ENCODE peak calls at places on chromosomes 5 and 9, in eight cellular contexts. One of them, this sample, is unnamed.

GRCh38 chr5:39599721-39600431 is 175.1 kb upstream of the DAB2 start:
- DNase-seq in stomach: no peak
- DNase-seq in GM12878: no peak
- DNase-seq in suprapubic skin: no peak
- DNase-seq in HepG2: no peak
- DNase-seq in upper lobe of left lung: no peak
- DNase-seq in breast epithelium: no peak
- DNase-seq in sigmoid colon: no peak
- DNase-seq in this sample: no peak

GRCh38 chr5:131771692-131772091 is 25.1 kb downstream of the FNIP1 start:
- DNase-seq in suprapubic skin: no peak
- DNase-seq in stomach: no peak
- DNase-seq in sigmoid colon: no peak
- DNase-seq in GM12878: no peak
- DNase-seq in HepG2: no peak
- DNase-seq in upper lobe of left lung: no peak
- DNase-seq in breast epithelium: no peak
- DNase-seq in this sample: no peak

GRCh38 chr9:36632892-36633291 is 60.2 kb downstream of the MELK start:
- DNase-seq in GM12878: no peak
- DNase-seq in suprapubic skin: no peak
- DNase-seq in breast epithelium: no peak
- DNase-seq in sigmoid colon: no peak
- DNase-seq in HepG2: peak
- DNase-seq in stomach: no peak
- DNase-seq in upper lobe of left lung: no peak
- DNase-seq in this sample: no peak

GRCh38 chr5:149433524-149434131 is 54.5 kb upstream of the IL17B start:
- DNase-seq in stomach: no peak
- DNase-seq in suprapubic skin: no peak
- DNase-seq in HepG2: no peak
- DNase-seq in sigmoid colon: peak
- DNase-seq in GM12878: no peak
- DNase-seq in upper lobe of left lung: no peak
- DNase-seq in breast epithelium: no peak
- DNase-seq in this sample: no peak

GRCh38 chr9:108257387-108257786 is 598.4 kb downstream of the ACTL7B start:
- DNase-seq in stomach: no peak
- DNase-seq in sigmoid colon: no peak
- DNase-seq in breast epithelium: no peak
- DNase-seq in HepG2: no peak
- DNase-seq in GM12878: no peak
- DNase-seq in upper lobe of left lung: no peak
- DNase-seq in suprapubic skin: no peak
- DNase-seq in this sample: no peak

GRCh38 chr5:150488519-150489357 is 19.2 kb upstream of the NDST1 start:
- DNase-seq in sigmoid colon: peak
- DNase-seq in suprapubic skin: no peak
- DNase-seq in stomach: peak
- DNase-seq in HepG2: no peak
- DNase-seq in GM12878: no peak
- DNase-seq in upper lobe of left lung: no peak
- DNase-seq in breast epithelium: peak
- DNase-seq in this sample: no peak

GRCh38 chr9:12861035-12861434 is 86.2 kb downstream of the LURAP1L start:
- DNase-seq in sigmoid colon: no peak
- DNase-seq in upper lobe of left lung: no peak
- DNase-seq in suprapubic skin: no peak
- DNase-seq in GM12878: no peak
- DNase-seq in HepG2: no peak
- DNase-seq in stomach: peak
- DNase-seq in breast epithelium: no peak
- DNase-seq in this sample: no peak

GRCh38 chr5:142287096-142287972 is 37.5 kb downstream of the SPRY4 start:
- DNase-seq in suprapubic skin: no peak
- DNase-seq in HepG2: no peak
- DNase-seq in sigmoid colon: no peak
- DNase-seq in stomach: no peak
- DNase-seq in GM12878: peak
- DNase-seq in upper lobe of left lung: peak
- DNase-seq in breast epithelium: no peak
- DNase-seq in this sample: no peak

GRCh38 chr5:6729400-6730310 is 16.4 kb downstream of the TENT4A start:
- DNase-seq in sigmoid colon: peak
- DNase-seq in breast epithelium: no peak
- DNase-seq in upper lobe of left lung: no peak
- DNase-seq in HepG2: no peak
- DNase-seq in GM12878: no peak
- DNase-seq in suprapubic skin: no peak
- DNase-seq in stomach: peak
- DNase-seq in this sample: peak

GRCh38 chr5:134462761-134463160 is 51.1 kb upstream of the CDKN2AIPNL start:
- DNase-seq in breast epithelium: no peak
- DNase-seq in stomach: no peak
- DNase-seq in sigmoid colon: no peak
- DNase-seq in GM12878: no peak
- DNase-seq in suprapubic skin: peak
- DNase-seq in upper lobe of left lung: no peak
- DNase-seq in HepG2: no peak
- DNase-seq in this sample: peak

GRCh38 chr5:113147537-113147936 is 170.9 kb downstream of the DCP2 start:
- DNase-seq in stomach: no peak
- DNase-seq in HepG2: no peak
- DNase-seq in suprapubic skin: no peak
- DNase-seq in breast epithelium: no peak
- DNase-seq in sigmoid colon: no peak
- DNase-seq in GM12878: no peak
- DNase-seq in upper lobe of left lung: no peak
- DNase-seq in this sample: no peak
- H3K27ac ChIP-seq in stomach: no peak
- H3K27ac ChIP-seq in HepG2: no peak
- H3K27ac ChIP-seq in suprapubic skin: no peak
- H3K27ac ChIP-seq in breast epithelium: no peak
- H3K27ac ChIP-seq in sigmoid colon: no peak
- H3K27ac ChIP-seq in GM12878: no peak
- H3K27ac ChIP-seq in upper lobe of left lung: no peak
- H3K27ac ChIP-seq in this sample: no peak

GRCh38 chr5:148002471-148002870 is 61.3 kb upstream of the SPINK5 start:
- DNase-seq in GM12878: no peak
- DNase-seq in sigmoid colon: no peak
- DNase-seq in stomach: no peak
- DNase-seq in breast epithelium: no peak
- DNase-seq in HepG2: no peak
- DNase-seq in suprapubic skin: no peak
- DNase-seq in upper lobe of left lung: no peak
- DNase-seq in this sample: no peak

GRCh38 chr5:148000036-148000435 is 63.7 kb upstream of the SPINK5 start:
- DNase-seq in HepG2: no peak
- DNase-seq in suprapubic skin: no peak
- DNase-seq in GM12878: no peak
- DNase-seq in sigmoid colon: no peak
- DNase-seq in breast epithelium: no peak
- DNase-seq in stomach: no peak
- DNase-seq in upper lobe of left lung: no peak
- DNase-seq in this sample: no peak

GRCh38 chr5:147996379-147996778 is 67.4 kb upstream of the SPINK5 start:
- DNase-seq in upper lobe of left lung: no peak
- DNase-seq in sigmoid colon: no peak
- DNase-seq in HepG2: no peak
- DNase-seq in suprapubic skin: no peak
- DNase-seq in breast epithelium: no peak
- DNase-seq in GM12878: no peak
- DNase-seq in stomach: no peak
- DNase-seq in this sample: no peak

GRCh38 chr5:147995846-147996245 is 67.9 kb upstream of the SPINK5 start:
- DNase-seq in GM12878: no peak
- DNase-seq in suprapubic skin: no peak
- DNase-seq in upper lobe of left lung: no peak
- DNase-seq in HepG2: no peak
- DNase-seq in breast epithelium: no peak
- DNase-seq in stomach: no peak
- DNase-seq in sigmoid colon: no peak
- DNase-seq in this sample: no peak

DNA sequence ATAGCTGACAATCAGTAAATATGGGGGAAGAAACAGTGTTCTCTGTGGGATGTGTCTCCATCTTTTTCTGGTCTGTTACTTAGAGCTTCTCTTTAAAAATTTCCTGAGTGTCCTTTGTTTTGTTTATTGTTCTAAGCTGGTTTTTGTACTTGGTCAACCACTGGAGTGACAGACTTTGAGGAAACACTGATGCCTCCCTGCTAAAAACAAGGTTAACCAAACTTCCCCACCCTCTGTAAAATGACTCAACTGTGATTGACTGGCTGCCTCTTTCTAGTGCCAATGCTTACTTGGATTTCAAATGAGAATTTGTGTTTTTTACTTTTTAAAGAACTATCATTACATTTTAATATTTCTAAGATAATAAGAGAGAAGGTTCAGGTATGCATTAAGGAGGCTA is 65.1 kb upstream of the SPINK5 start:
- DNase-seq in breast epithelium: no peak
- DNase-seq in GM12878: no peak
- DNase-seq in HepG2: no peak
- DNase-seq in stomach: no peak
- DNase-seq in suprapubic skin: no peak
- DNase-seq in upper lobe of left lung: no peak
- DNase-seq in sigmoid colon: no peak
- DNase-seq in this sample: no peak
- TF ChIP-seq POLR2AphosphoS5 in breast epithelium: no peak
- TF ChIP-seq POLR2AphosphoS5 in GM12878: no peak
- TF ChIP-seq POLR2AphosphoS5 in HepG2: no peak
- TF ChIP-seq POLR2AphosphoS5 in stomach: no peak
- TF ChIP-seq POLR2AphosphoS5 in suprapubic skin: no peak
- TF ChIP-seq POLR2AphosphoS5 in upper lobe of left lung: no peak
- TF ChIP-seq POLR2AphosphoS5 in sigmoid colon: no peak
- TF ChIP-seq POLR2AphosphoS5 in this sample: no peak

GRCh38 chr5:33311893-33312292 is 128.9 kb upstream of the TARS1 start:
- DNase-seq in HepG2: no peak
- DNase-seq in upper lobe of left lung: no peak
- DNase-seq in suprapubic skin: no peak
- DNase-seq in stomach: no peak
- DNase-seq in breast epithelium: no peak
- DNase-seq in GM12878: no peak
- DNase-seq in sigmoid colon: no peak
- DNase-seq in this sample: no peak

GRCh38 chr5:33312631-33313030 is 128.1 kb upstream of the TARS1 start:
- DNase-seq in sigmoid colon: no peak
- DNase-seq in GM12878: no peak
- DNase-seq in suprapubic skin: no peak
- DNase-seq in stomach: no peak
- DNase-seq in upper lobe of left lung: no peak
- DNase-seq in HepG2: no peak
- DNase-seq in breast epithelium: no peak
- DNase-seq in this sample: no peak

GRCh38 chr5:33310471-33310870 is 130.3 kb upstream of the TARS1 start:
- DNase-seq in breast epithelium: no peak
- DNase-seq in upper lobe of left lung: no peak
- DNase-seq in GM12878: no peak
- DNase-seq in HepG2: no peak
- DNase-seq in stomach: no peak
- DNase-seq in suprapubic skin: no peak
- DNase-seq in sigmoid colon: no peak
- DNase-seq in this sample: no peak

GRCh38 chr5:33309076-33309475 is 131.7 kb upstream of the TARS1 start:
- DNase-seq in GM12878: no peak
- DNase-seq in stomach: no peak
- DNase-seq in breast epithelium: no peak
- DNase-seq in sigmoid colon: no peak
- DNase-seq in suprapubic skin: no peak
- DNase-seq in upper lobe of left lung: no peak
- DNase-seq in HepG2: no peak
- DNase-seq in this sample: no peak

DNA sequence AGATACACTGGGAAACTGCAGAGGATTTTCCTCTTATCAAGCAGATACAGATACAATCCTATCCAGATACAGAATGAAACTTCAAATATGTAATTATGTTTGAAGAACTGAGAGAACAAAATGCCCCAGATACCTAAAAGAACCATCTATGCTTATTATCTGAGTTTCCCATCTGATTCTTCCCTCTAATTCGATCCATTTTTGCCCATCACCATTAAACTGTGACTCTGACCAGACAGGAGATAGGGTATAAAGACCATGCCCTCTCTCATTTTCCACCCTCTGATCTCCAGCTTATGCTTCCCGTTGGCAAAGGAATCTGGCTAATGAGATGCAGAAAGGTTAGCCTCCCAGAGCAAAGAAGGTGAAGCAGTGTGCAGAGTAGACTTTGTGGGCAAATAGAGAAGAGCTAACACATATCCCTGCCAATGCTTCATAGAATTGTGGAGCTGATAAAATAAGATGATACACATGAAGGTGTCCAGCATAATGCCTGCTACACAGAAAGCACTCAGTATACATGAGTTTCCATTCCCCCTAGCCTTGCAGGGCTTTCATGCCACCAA is 130.9 kb upstream of the TARS1 start:
- DNase-seq in sigmoid colon: no peak
- DNase-seq in breast epithelium: no peak
- DNase-seq in suprapubic skin: no peak
- DNase-seq in HepG2: no peak
- DNase-seq in stomach: no peak
- DNase-seq in GM12878: no peak
- DNase-seq in upper lobe of left lung: no peak
- DNase-seq in this sample: no peak
- H3K27ac ChIP-seq in sigmoid colon: no peak
- H3K27ac ChIP-seq in breast epithelium: no peak
- H3K27ac ChIP-seq in suprapubic skin: no peak
- H3K27ac ChIP-seq in HepG2: no peak
- H3K27ac ChIP-seq in stomach: no peak
- H3K27ac ChIP-seq in GM12878: no peak
- H3K27ac ChIP-seq in upper lobe of left lung: no peak
- H3K27ac ChIP-seq in this sample: no peak

GRCh38 chr5:5025098-5025773 is 114.9 kb upstream of the ADAMTS16 start:
- DNase-seq in suprapubic skin: no peak
- DNase-seq in GM12878: no peak
- DNase-seq in stomach: no peak
- DNase-seq in HepG2: no peak
- DNase-seq in breast epithelium: no peak
- DNase-seq in upper lobe of left lung: no peak
- DNase-seq in sigmoid colon: no peak
- DNase-seq in this sample: no peak

GRCh38 chr5:5021436-5021835 is 118.7 kb upstream of the ADAMTS16 start:
- DNase-seq in sigmoid colon: no peak
- DNase-seq in breast epithelium: no peak
- DNase-seq in stomach: no peak
- DNase-seq in GM12878: no peak
- DNase-seq in HepG2: no peak
- DNase-seq in upper lobe of left lung: no peak
- DNase-seq in suprapubic skin: no peak
- DNase-seq in this sample: no peak

GRCh38 chr5:5031665-5032064 is 108.5 kb upstream of the ADAMTS16 start:
- DNase-seq in stomach: no peak
- DNase-seq in sigmoid colon: no peak
- DNase-seq in HepG2: no peak
- DNase-seq in GM12878: no peak
- DNase-seq in suprapubic skin: no peak
- DNase-seq in upper lobe of left lung: no peak
- DNase-seq in breast epithelium: no peak
- DNase-seq in this sample: no peak

GRCh38 chr5:5026407-5026780 is 113.7 kb upstream of the ADAMTS16 start:
- DNase-seq in suprapubic skin: no peak
- DNase-seq in HepG2: no peak
- DNase-seq in upper lobe of left lung: peak
- DNase-seq in breast epithelium: no peak
- DNase-seq in stomach: no peak
- DNase-seq in GM12878: no peak
- DNase-seq in sigmoid colon: no peak
- DNase-seq in this sample: peak

GRCh38 chr5:5025774-5026406 is 114.2 kb upstream of the ADAMTS16 start:
- DNase-seq in breast epithelium: no peak
- DNase-seq in suprapubic skin: no peak
- DNase-seq in GM12878: no peak
- DNase-seq in stomach: no peak
- DNase-seq in sigmoid colon: no peak
- DNase-seq in upper lobe of left lung: no peak
- DNase-seq in HepG2: peak
- DNase-seq in this sample: no peak
- TF ChIP-seq POLR2AphosphoS5 in breast epithelium: no peak
- TF ChIP-seq POLR2AphosphoS5 in suprapubic skin: no peak
- TF ChIP-seq POLR2AphosphoS5 in GM12878: no peak
- TF ChIP-seq POLR2AphosphoS5 in stomach: no peak
- TF ChIP-seq POLR2AphosphoS5 in sigmoid colon: no peak
- TF ChIP-seq POLR2AphosphoS5 in upper lobe of left lung: no peak
- TF ChIP-seq POLR2AphosphoS5 in HepG2: no peak
- TF ChIP-seq POLR2AphosphoS5 in this sample: no peak

This sample was measured in spleen.